ENCODE peak calls at places on chromosomes 11 and 22, in four cellular contexts. Z is heart left ventricle, Q is stomach, C is right lobe of liver. H is an unnamed sample.
A peak's percentile ranks its signal among the peaks of the same experiment; 100 is the strongest.

GRCh38 chr22:41009222-41009948 is 58.2 kb downstream of the RBX1 start:
- DNase-seq in C (no peak), Z (no peak), Q (no peak), H (no peak)

GRCh38 chr11:72678524-72678923 is 4.3 kb upstream of the PDE2A start:
- DNase-seq in C (no peak), Z (no peak), Q (no peak), H (no peak)

GRCh38 chr22:48236261-48236660 is 1473.8 kb downstream of the TBC1D22A start:
- DNase-seq in C (no peak), Z (no peak), Q (peak; percentile 15), H (no peak)

GRCh38 chr11:2139691-2140337 is 625 bp upstream of the IGF2 start:
- DNase-seq in C (peak; percentile 50), Q (no peak), Z (no peak), H (no peak)

GRCh38 chr22:39622881-39623367 is 52.4 kb downstream of the CACNA1I start:
- DNase-seq in Q (peak; percentile 69), Z (peak; percentile 62), C (no peak), H (peak; percentile 51)

GRCh38 chr11:17529814-17530162 is 14.4 kb downstream of the USH1C start:
- DNase-seq in Z (no peak), Q (no peak), C (no peak), H (no peak)

GRCh38 chr11:44397586-44398178 is 87.7 kb upstream of the ALX4 start:
- DNase-seq in Q (no peak), Z (no peak), C (no peak), H (no peak)

GRCh38 chr22:44729391-44730012 is 22.9 kb upstream of the ARHGAP8 start:
- DNase-seq in Q (no peak), Z (peak; percentile 74), C (peak; percentile 57), H (no peak)

GRCh38 chr11:46009647-46010046 is 87.2 kb downstream of the LARGE2 start:
- DNase-seq in C (no peak), Z (no peak), Q (no peak), H (no peak)

GRCh38 chr11:106950067-106950491 is 68.2 kb downstream of the GUCY1A2 start:
- DNase-seq in C (no peak), Q (no peak), Z (peak; percentile 28), H (no peak)

GRCh38 chr11:112173152-112173551 is 2.2 kb upstream of the BCO2 start:
- DNase-seq in Z (peak; percentile 53), Q (no peak), C (no peak), H (no peak)

GRCh38 chr22:37378642-37379058 is 48.6 kb downstream of the ELFN2 start:
- DNase-seq in Q (no peak), C (no peak), Z (no peak), H (no peak)

GRCh38 chr22:38208549-38209097 is 6.8 kb downstream of the MAFF start:
- DNase-seq in Q (no peak), Z (no peak), C (no peak), H (no peak)

GRCh38 chr22:45688606-45689080 is 17.0 kb downstream of the ATXN10 start:
- DNase-seq in C (no peak), Q (no peak), Z (no peak), H (no peak)

GRCh38 chr11:78575478-78575877 is 814 bp upstream of the NARS2 start:
- DNase-seq in C (no peak), Q (no peak), Z (no peak), H (no peak)

GRCh38 chr11:78576549-78577097 is 2.0 kb upstream of the NARS2 start:
- DNase-seq in Z (no peak), C (no peak), Q (no peak), H (no peak)

GRCh38 chr11:78570031-78570430 is 4.6 kb downstream of the NARS2 start:
- DNase-seq in Z (no peak), Q (no peak), C (no peak), H (no peak)

GRCh38 chr11:78574386-78575381 is at the start of gene NARS2:
- DNase-seq in Q (peak; percentile 98), Z (peak; percentile 98), C (peak; percentile 99), H (peak; percentile 98)

GRCh38 chr11:78573271-78574035 is 1.2 kb downstream of the NARS2 start:
- DNase-seq in Z (no peak), Q (no peak), C (no peak), H (no peak)
- H3K4me1 ChIP-seq in Z (no peaks in the 10 kb centered on the region), Q (peaks cover 6% of the 10 kb centered on the region), C (no peaks in the 10 kb centered on the region), H (peaks cover 4% of the 10 kb centered on the region)

DNA sequence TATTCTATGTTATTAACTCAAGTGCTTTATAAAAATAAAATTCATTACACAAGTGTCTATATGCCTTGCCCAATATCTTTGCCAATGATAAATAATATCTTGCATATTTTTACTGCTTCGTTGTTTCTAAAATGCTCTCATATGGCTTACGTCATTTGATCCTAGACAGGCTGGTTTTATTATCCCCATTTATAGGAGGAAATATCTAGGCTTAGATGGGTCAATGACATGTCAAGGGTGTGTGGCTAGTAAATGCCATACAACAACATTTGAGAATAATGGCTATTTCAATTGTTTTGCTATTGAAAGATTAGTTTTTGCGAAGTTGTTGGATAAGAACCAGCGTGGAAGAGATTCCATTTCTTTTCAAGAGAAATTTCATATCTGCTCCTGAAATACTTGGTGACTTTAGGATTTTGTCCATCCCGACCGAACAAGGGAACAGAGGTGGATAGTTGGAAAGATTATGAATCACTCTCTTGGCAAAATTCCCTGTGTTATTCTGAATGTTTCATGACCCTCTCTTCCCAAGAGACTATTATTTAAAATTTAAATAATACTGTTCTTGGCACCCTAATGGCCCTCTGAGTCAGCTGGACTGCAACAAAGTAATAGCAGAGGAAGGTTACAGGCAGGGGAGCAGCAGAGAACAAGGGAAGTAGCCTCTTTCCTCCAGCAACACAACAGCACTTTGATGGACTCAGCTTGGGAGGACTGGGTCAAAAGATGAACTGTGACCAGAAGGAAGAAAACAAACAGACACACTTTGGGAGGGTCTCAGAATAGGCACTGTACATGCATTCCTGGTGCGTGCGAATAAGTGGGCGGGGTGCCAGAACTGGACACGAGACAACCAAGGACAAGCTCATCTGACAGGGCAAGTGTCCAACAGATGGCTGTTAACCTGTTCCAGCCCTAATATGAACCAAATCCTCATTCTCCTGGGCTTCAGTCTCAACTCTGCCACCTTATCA is 94.5 kb downstream of the ME3 start:
- DNase-seq in Q (no peak), C (peak; percentile 65), Z (peak; percentile 75), H (peak; percentile 64)
- H3K4me3 ChIP-seq in Q (no peak overlapping the region), C (no peak overlapping the region), Z (no peak overlapping the region), H (no peak overlapping the region)

DNA sequence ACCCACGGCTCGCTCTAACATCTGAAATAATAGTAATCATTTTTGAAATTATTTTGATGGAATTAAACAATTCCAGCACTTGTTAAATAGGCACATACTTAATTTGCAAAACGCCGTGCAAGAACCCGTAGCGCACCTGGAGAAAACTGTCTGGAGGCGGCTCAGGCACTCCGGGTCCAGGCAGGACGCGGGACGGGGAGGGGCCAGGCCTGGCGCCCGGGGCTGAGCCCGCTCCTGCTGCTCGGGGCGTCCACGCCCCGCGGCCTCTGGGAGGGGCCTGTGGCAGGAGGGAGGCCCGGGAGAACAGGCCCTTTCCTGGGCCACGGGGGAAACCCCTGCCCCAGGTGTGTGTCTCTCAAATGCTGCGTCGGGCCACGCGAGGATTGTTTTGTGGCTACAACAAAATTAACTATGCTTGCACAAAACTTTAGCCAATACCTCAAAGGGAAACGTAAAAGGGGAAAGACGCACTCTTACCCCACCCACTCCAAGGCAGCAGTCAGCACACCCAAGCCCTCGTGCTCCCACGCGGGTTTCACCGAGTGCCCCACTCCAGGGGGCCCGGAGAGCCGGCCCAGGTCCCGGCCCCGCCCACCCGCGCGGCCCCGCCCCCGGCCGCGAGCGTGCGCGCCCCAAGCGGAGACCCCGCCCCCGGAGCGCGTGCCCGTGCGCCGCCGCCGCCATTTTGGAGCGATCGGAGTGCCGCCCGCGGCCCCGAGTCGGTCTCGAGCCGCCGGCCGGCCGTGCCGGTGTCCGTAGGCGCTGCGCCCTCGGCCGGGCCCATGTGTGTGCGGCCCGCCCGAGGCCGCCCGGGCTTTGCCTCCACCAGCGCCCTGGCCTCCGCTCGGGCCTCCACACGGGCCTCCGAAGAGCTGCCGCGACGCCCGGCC is at the start of gene PPP6R2:
- DNase-seq in C (peak; percentile 90), Q (peak; percentile 86), Z (peak; percentile 90), H (peak; percentile 76)
- TF ChIP-seq POLR2A in C (peak; percentile 37), Q (no peak), Z (peak; percentile 58), H (peak; percentile 39)

GRCh38 chr22:27199354-27199753 is 542.0 kb downstream of the MIAT start:
- DNase-seq in Q (no peak), C (no peak), Z (no peak), H (no peak)

GRCh38 chr22:27197071-27197470 is 539.7 kb downstream of the MIAT start:
- DNase-seq in Z (no peak), C (no peak), Q (no peak), H (no peak)

GRCh38 chr22:27196483-27196882 is 539.1 kb downstream of the MIAT start:
- DNase-seq in C (no peak), Q (no peak), Z (no peak), H (no peak)

GRCh38 chr22:27198518-27199035 is 541.2 kb downstream of the MIAT start:
- DNase-seq in Z (no peak), C (no peak), Q (no peak), H (no peak)

GRCh38 chr22:27197618-27198017 is 540.2 kb downstream of the MIAT start:
- DNase-seq in Q (no peak), C (no peak), Z (no peak), H (no peak)
- H3K4me1 ChIP-seq in Q (peaks cover 6% of the 10 kb centered on the region), C (no peaks in the 10 kb centered on the region), Z (no peaks in the 10 kb centered on the region), H (no peaks in the 10 kb centered on the region)

H was measured in tibial nerve.